ENCODE peak calls at places on chromosomes 6 and 20, in five cellular contexts. O is Calu3, G is GM06990, P is left ventricle myocardium inferior, U is heart left ventricle. C is an unnamed sample.

GRCh38 chr6:24227556-24227955 is 101.5 kb downstream of the NRSN1 start:
- DNase-seq in G (no peak), P (no peak), U (no peak), O (no peak), C (peak)

GRCh38 chr6:106976270-106976669 is 1.7 kb upstream of the CD24 start:
- DNase-seq in G (no peak), U (no peak), P (no peak), O (peak), C (no peak)

GRCh38 chr6:33589723-33590530 is 9.9 kb upstream of the BAK1 start:
- DNase-seq in P (no peak), U (peak), O (peak), G (peak), C (peak)

GRCh38 chr6:7446644-7447325 is 57.2 kb downstream of the RIOK1 start:
- DNase-seq in O (no peak), P (no peak), U (no peak), G (no peak), C (no peak)

GRCh38 chr6:16947461-16948159 is 154.2 kb upstream of the STMND1 start:
- DNase-seq in U (no peak), G (no peak), O (peak), P (no peak), C (peak)

GRCh38 chr6:100664274-100665040 is 199.7 kb upstream of the SIM1 start:
- DNase-seq in G (peak), P (no peak), O (peak), U (no peak), C (peak)

GRCh38 chr6:137036566-137037300 is 8.0 kb downstream of the IL20RA start:
- DNase-seq in U (no peak), G (no peak), P (no peak), O (no peak), C (no peak)

GRCh38 chr6:80316655-80317332 is 210.3 kb downstream of the BCKDHB start:
- DNase-seq in G (no peak), U (no peak), O (no peak), P (no peak), C (peak)

GRCh38 chr20:17505664-17506517 is 25.3 kb downstream of the BFSP1 start:
- DNase-seq in O (no peak), U (no peak), G (no peak), P (no peak), C (peak)

GRCh38 chr20:17504326-17504897 is 26.8 kb downstream of the BFSP1 start:
- DNase-seq in P (no peak), G (no peak), U (no peak), O (no peak), C (no peak)

GRCh38 chr20:17507032-17507431 is 24.1 kb downstream of the BFSP1 start:
- DNase-seq in G (no peak), U (no peak), P (no peak), O (no peak), C (no peak)

GRCh38 chr20:17503501-17504325 is 27.5 kb downstream of the BFSP1 start:
- DNase-seq in U (no peak), P (no peak), G (no peak), O (no peak), C (no peak)

GRCh38 chr20:17504898-17505663 is 26.1 kb downstream of the BFSP1 start:
- DNase-seq in P (peak), U (peak), G (peak), O (peak), C (peak)
- TF ChIP-seq CTCF in P (peak), U (peak), G (peak), O (no peak), C (peak)

GRCh38 chr6:47078991-47079390 is 36.9 kb upstream of the ADGRF1 start:
- DNase-seq in U (no peak), P (no peak), G (no peak), O (no peak), C (no peak)

GRCh38 chr6:47080083-47080596 is 38.0 kb upstream of the ADGRF1 start:
- DNase-seq in O (no peak), P (no peak), G (no peak), U (no peak), C (no peak)

GRCh38 chr6:47075741-47076421 is 33.7 kb upstream of the ADGRF1 start:
- DNase-seq in U (no peak), G (no peak), P (no peak), O (no peak), C (no peak)

GRCh38 chr6:47076422-47077344 is 34.6 kb upstream of the ADGRF1 start:
- DNase-seq in U (no peak), G (no peak), O (peak), P (no peak), C (no peak)

GRCh38 chr6:47079638-47080037 is 37.5 kb upstream of the ADGRF1 start:
- DNase-seq in P (no peak), U (no peak), G (no peak), O (no peak), C (no peak)
- TF ChIP-seq CTCF in P (no peak), U (no peak), G (no peak), O (no peak), C (no peak)

GRCh38 chr20:17883592-17884317 is 84.8 kb downstream of the SNX5 start:
- DNase-seq in U (no peak), G (no peak), O (no peak), P (no peak), C (no peak)
- TF ChIP-seq CTCF in U (no peak), G (no peak), O (no peak), P (no peak), C (no peak)

GRCh38 chr20:52893498-52893897 is 78.7 kb upstream of the TSHZ2 start:
- DNase-seq in G (no peak), P (no peak), O (no peak), U (no peak), C (no peak)
- TF ChIP-seq CTCF in G (no peak), P (no peak), O (no peak), U (no peak), C (no peak)

GRCh38 chr6:25601797-25602679 is 50.0 kb upstream of the SCGN start:
- DNase-seq in G (no peak), O (no peak), P (no peak), U (no peak), C (peak)
- TF ChIP-seq CTCF in G (peak), O (peak), P (peak), U (peak), C (peak)